ENCODE peak calls at places on chromosomes 3 and 15, in six cellular contexts. One of them, this sample, is unnamed.

GRCh38 chr3:4656059-4656458 is 162.9 kb downstream of the ITPR1 start:
- DNase-seq in pancreas: peak
- DNase-seq in MM.1S: no peak
- DNase-seq in prostate gland: peak
- DNase-seq in natural killer cell: no peak
- DNase-seq in progenitor cell of endocrine pancreas: peak
- DNase-seq in this sample: peak

GRCh38 chr15:63497642-63498100 is 6.7 kb upstream of the USP3 start:
- DNase-seq in natural killer cell: peak
- DNase-seq in progenitor cell of endocrine pancreas: no peak
- DNase-seq in MM.1S: no peak
- DNase-seq in pancreas: no peak
- DNase-seq in prostate gland: no peak
- DNase-seq in this sample: no peak

GRCh38 chr15:93720607-93721006 is 510.8 kb upstream of the MCTP2 start:
- DNase-seq in MM.1S: no peak
- DNase-seq in natural killer cell: no peak
- DNase-seq in progenitor cell of endocrine pancreas: no peak
- DNase-seq in pancreas: no peak
- DNase-seq in prostate gland: no peak
- DNase-seq in this sample: no peak

GRCh38 chr15:85137507-85138175 is 156.0 kb downstream of the PDE8A start:
- DNase-seq in pancreas: no peak
- DNase-seq in progenitor cell of endocrine pancreas: no peak
- DNase-seq in natural killer cell: no peak
- DNase-seq in MM.1S: no peak
- DNase-seq in prostate gland: no peak
- DNase-seq in this sample: no peak

GRCh38 chr15:43285609-43286037 is 18.9 kb upstream of the TGM5 start:
- DNase-seq in pancreas: no peak
- DNase-seq in prostate gland: peak
- DNase-seq in progenitor cell of endocrine pancreas: no peak
- DNase-seq in natural killer cell: no peak
- DNase-seq in MM.1S: peak
- DNase-seq in this sample: peak

GRCh38 chr15:98689431-98689861 is 41.1 kb downstream of the IGF1R start:
- DNase-seq in pancreas: no peak
- DNase-seq in MM.1S: no peak
- DNase-seq in prostate gland: no peak
- DNase-seq in progenitor cell of endocrine pancreas: no peak
- DNase-seq in natural killer cell: no peak
- DNase-seq in this sample: no peak

GRCh38 chr3:71421820-71422566 is 161.5 kb downstream of the FOXP1 start:
- DNase-seq in natural killer cell: peak
- DNase-seq in pancreas: no peak
- DNase-seq in prostate gland: no peak
- DNase-seq in progenitor cell of endocrine pancreas: no peak
- DNase-seq in MM.1S: peak
- DNase-seq in this sample: peak

GRCh38 chr15:43518073-43518761 is 809 bp downstream of the MAP1A start:
- DNase-seq in natural killer cell: no peak
- DNase-seq in pancreas: no peak
- DNase-seq in prostate gland: no peak
- DNase-seq in MM.1S: no peak
- DNase-seq in progenitor cell of endocrine pancreas: no peak
- DNase-seq in this sample: peak

GRCh38 chr15:77020348-77021087 is 25.6 kb downstream of the PSTPIP1 start:
- DNase-seq in progenitor cell of endocrine pancreas: no peak
- DNase-seq in natural killer cell: no peak
- DNase-seq in prostate gland: no peak
- DNase-seq in pancreas: no peak
- DNase-seq in MM.1S: no peak
- DNase-seq in this sample: no peak

GRCh38 chr3:168424059-168424765 is 328.5 kb upstream of the GOLIM4 start:
- DNase-seq in progenitor cell of endocrine pancreas: no peak
- DNase-seq in prostate gland: no peak
- DNase-seq in pancreas: no peak
- DNase-seq in natural killer cell: no peak
- DNase-seq in MM.1S: no peak
- DNase-seq in this sample: no peak

GRCh38 chr3:119558528-119559339 is 680 bp downstream of the CD80 start:
- DNase-seq in MM.1S: no peak
- DNase-seq in natural killer cell: no peak
- DNase-seq in pancreas: no peak
- DNase-seq in prostate gland: no peak
- DNase-seq in progenitor cell of endocrine pancreas: no peak
- DNase-seq in this sample: no peak

GRCh38 chr3:118641608-118642007 is 393.0 kb downstream of the IGSF11 start:
- DNase-seq in pancreas: no peak
- DNase-seq in MM.1S: no peak
- DNase-seq in natural killer cell: no peak
- DNase-seq in prostate gland: no peak
- DNase-seq in progenitor cell of endocrine pancreas: no peak
- DNase-seq in this sample: no peak

GRCh38 chr3:65303431-65303830 is 615.6 kb upstream of the ADAMTS9 start:
- DNase-seq in prostate gland: no peak
- DNase-seq in progenitor cell of endocrine pancreas: no peak
- DNase-seq in natural killer cell: no peak
- DNase-seq in pancreas: no peak
- DNase-seq in MM.1S: no peak
- DNase-seq in this sample: no peak

GRCh38 chr3:196166741-196167140 is 44.5 kb downstream of the ZDHHC19 start:
- DNase-seq in natural killer cell: no peak
- DNase-seq in MM.1S: no peak
- DNase-seq in pancreas: no peak
- DNase-seq in progenitor cell of endocrine pancreas: no peak
- DNase-seq in prostate gland: no peak
- DNase-seq in this sample: no peak

GRCh38 chr15:28975766-28976179 is 90.0 kb downstream of the APBA2 start:
- DNase-seq in natural killer cell: no peak
- DNase-seq in progenitor cell of endocrine pancreas: no peak
- DNase-seq in pancreas: no peak
- DNase-seq in prostate gland: no peak
- DNase-seq in MM.1S: peak
- DNase-seq in this sample: peak

GRCh38 chr3:183507551-183507950 is 48.0 kb downstream of the KLHL6 start:
- DNase-seq in MM.1S: no peak
- DNase-seq in progenitor cell of endocrine pancreas: no peak
- DNase-seq in prostate gland: no peak
- DNase-seq in pancreas: no peak
- DNase-seq in natural killer cell: no peak
- DNase-seq in this sample: no peak

GRCh38 chr3:50237754-50238548 is 1.9 kb downstream of the GNAI2 start:
- DNase-seq in pancreas: peak
- DNase-seq in natural killer cell: peak
- DNase-seq in progenitor cell of endocrine pancreas: no peak
- DNase-seq in MM.1S: peak
- DNase-seq in prostate gland: peak
- DNase-seq in this sample: peak

GRCh38 chr3:52171577-52172261 is 17.5 kb upstream of the POC1A start:
- DNase-seq in progenitor cell of endocrine pancreas: no peak
- DNase-seq in natural killer cell: no peak
- DNase-seq in prostate gland: no peak
- DNase-seq in pancreas: no peak
- DNase-seq in MM.1S: no peak
- DNase-seq in this sample: no peak

GRCh38 chr3:96813134-96813819 is 1.1 kb upstream of the EPHA6 start:
- DNase-seq in prostate gland: peak
- DNase-seq in progenitor cell of endocrine pancreas: peak
- DNase-seq in natural killer cell: no peak
- DNase-seq in pancreas: peak
- DNase-seq in MM.1S: peak
- DNase-seq in this sample: peak
- TF ChIP-seq CTCF in prostate gland: peak
- TF ChIP-seq CTCF in progenitor cell of endocrine pancreas: peak
- TF ChIP-seq CTCF in natural killer cell: no peak
- TF ChIP-seq CTCF in pancreas: peak
- TF ChIP-seq CTCF in MM.1S: peak
- TF ChIP-seq CTCF in this sample: peak

DNA sequence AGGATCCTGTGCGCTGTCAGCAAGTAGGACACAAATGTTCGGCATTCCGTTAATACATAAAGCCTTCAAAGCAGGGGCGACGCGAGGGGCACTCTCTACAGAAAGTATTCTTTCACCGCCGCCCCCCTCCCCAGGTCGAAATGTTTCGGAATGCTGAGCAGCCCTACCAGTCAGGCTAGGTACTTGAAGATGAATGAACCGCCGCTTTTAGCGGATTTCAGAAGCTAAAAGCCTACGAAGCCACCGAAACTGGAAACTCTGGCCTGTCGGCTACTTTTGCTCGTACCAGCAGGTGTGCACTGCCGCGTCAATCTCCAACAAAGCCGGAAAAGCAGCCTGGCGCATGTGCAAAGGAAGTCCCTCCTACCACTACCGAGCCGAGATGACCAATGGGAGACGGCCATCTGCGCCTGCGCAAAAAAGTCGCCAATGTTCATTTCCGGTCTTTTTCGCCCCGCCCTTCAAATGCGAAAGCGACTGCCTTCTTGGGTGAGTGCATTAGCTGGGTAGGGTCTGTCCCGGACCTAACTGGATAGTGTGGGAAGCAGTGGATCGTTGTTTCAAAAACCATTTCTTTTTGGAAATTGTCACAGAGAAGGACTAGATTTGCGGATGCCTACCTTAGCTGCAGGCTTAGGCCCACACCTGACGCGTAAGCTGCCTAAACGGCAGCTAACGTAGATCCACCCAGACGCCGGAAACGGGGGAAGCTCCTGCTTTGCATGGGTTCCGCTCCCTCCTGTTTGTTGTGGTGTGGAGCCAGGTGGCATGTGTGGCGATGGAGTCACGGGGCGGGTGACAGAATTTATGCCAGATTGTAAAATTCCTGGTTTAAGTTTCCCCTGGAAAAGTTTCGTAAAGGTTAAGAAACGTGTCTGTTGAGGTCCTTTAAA is at the start of gene WDR5B:
- DNase-seq in prostate gland: peak
- DNase-seq in MM.1S: peak
- DNase-seq in natural killer cell: peak
- DNase-seq in progenitor cell of endocrine pancreas: peak
- DNase-seq in pancreas: peak
- DNase-seq in this sample: peak
- TF ChIP-seq CTCF in prostate gland: no peak
- TF ChIP-seq CTCF in MM.1S: no peak
- TF ChIP-seq CTCF in natural killer cell: no peak
- TF ChIP-seq CTCF in progenitor cell of endocrine pancreas: peak
- TF ChIP-seq CTCF in pancreas: no peak
- TF ChIP-seq CTCF in this sample: no peak

GRCh38 chr3:27354161-27354560 is 15.0 kb downstream of the NEK10 start:
- DNase-seq in prostate gland: no peak
- DNase-seq in natural killer cell: no peak
- DNase-seq in progenitor cell of endocrine pancreas: no peak
- DNase-seq in pancreas: no peak
- DNase-seq in MM.1S: no peak
- DNase-seq in this sample: no peak
- TF ChIP-seq CTCF in prostate gland: no peak
- TF ChIP-seq CTCF in natural killer cell: no peak
- TF ChIP-seq CTCF in progenitor cell of endocrine pancreas: no peak
- TF ChIP-seq CTCF in pancreas: no peak
- TF ChIP-seq CTCF in MM.1S: no peak
- TF ChIP-seq CTCF in this sample: no peak

GRCh38 chr15:58985443-58985842 is 2.0 kb upstream of the RNF111 start:
- DNase-seq in MM.1S: no peak
- DNase-seq in pancreas: no peak
- DNase-seq in prostate gland: no peak
- DNase-seq in progenitor cell of endocrine pancreas: no peak
- DNase-seq in natural killer cell: no peak
- DNase-seq in this sample: no peak

GRCh38 chr15:58981808-58982475 is 5.5 kb upstream of the RNF111 start:
- DNase-seq in prostate gland: no peak
- DNase-seq in natural killer cell: no peak
- DNase-seq in progenitor cell of endocrine pancreas: no peak
- DNase-seq in pancreas: no peak
- DNase-seq in MM.1S: peak
- DNase-seq in this sample: peak

DNA sequence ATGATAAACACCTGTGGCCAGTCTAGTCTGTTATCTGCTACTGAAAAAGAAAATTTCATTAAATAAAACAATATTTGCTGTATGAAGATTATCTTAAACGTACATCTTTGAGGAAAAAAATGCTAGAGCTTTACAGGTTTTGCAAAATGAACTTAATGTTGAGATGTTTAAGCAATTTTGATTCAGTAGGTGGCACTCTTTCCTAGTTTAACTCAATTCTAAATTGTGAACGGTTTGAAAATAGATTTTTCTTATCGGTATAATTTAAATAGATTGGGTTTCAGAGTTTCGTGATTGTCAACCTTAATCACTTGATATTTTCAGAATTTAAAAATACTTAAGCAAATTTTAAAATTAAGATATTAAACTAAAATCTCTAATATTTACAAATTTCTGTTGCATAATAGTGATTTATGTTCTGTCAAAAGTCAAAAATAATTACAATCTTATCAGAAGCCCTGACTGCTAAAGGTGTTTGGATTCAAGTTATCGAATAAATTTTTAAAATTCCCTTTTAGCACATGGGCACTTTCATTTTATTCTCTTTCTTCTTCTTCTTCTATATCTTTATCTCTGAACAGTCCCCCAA is 7.0 kb upstream of the RNF111 start:
- DNase-seq in progenitor cell of endocrine pancreas: no peak
- DNase-seq in pancreas: no peak
- DNase-seq in natural killer cell: no peak
- DNase-seq in prostate gland: no peak
- DNase-seq in MM.1S: peak
- DNase-seq in this sample: peak
- TF ChIP-seq CTCF in progenitor cell of endocrine pancreas: peak
- TF ChIP-seq CTCF in pancreas: no peak
- TF ChIP-seq CTCF in natural killer cell: peak
- TF ChIP-seq CTCF in prostate gland: peak
- TF ChIP-seq CTCF in MM.1S: peak
- TF ChIP-seq CTCF in this sample: peak

GRCh38 chr3:148718982-148719862 is 21.5 kb downstream of the AGTR1 start:
- DNase-seq in prostate gland: no peak
- DNase-seq in natural killer cell: no peak
- DNase-seq in progenitor cell of endocrine pancreas: no peak
- DNase-seq in MM.1S: no peak
- DNase-seq in pancreas: no peak
- DNase-seq in this sample: no peak
- TF ChIP-seq CTCF in prostate gland: peak
- TF ChIP-seq CTCF in natural killer cell: no peak
- TF ChIP-seq CTCF in progenitor cell of endocrine pancreas: peak
- TF ChIP-seq CTCF in MM.1S: peak
- TF ChIP-seq CTCF in pancreas: peak
- TF ChIP-seq CTCF in this sample: no peak

GRCh38 chr3:100352296-100353178 is 18.0 kb downstream of the NIT2 start:
- DNase-seq in progenitor cell of endocrine pancreas: no peak
- DNase-seq in natural killer cell: no peak
- DNase-seq in pancreas: no peak
- DNase-seq in prostate gland: no peak
- DNase-seq in MM.1S: no peak
- DNase-seq in this sample: no peak
- TF ChIP-seq CTCF in progenitor cell of endocrine pancreas: no peak
- TF ChIP-seq CTCF in natural killer cell: no peak
- TF ChIP-seq CTCF in pancreas: no peak
- TF ChIP-seq CTCF in prostate gland: no peak
- TF ChIP-seq CTCF in MM.1S: no peak
- TF ChIP-seq CTCF in this sample: no peak